ENCODE peak calls at places on chromosomes 6 and 20, in five cellular contexts. K is germinal center, Z is GM23248, O is EL, X is transverse colon. I is an unnamed sample.

GRCh38 chr6:5997420-5998093 is 9.2 kb downstream of the NRN1 start:
- DNase-seq in K (no peak), Z (peak; percentile 79), O (no peak), X (no peak), I (peak; percentile 53)

GRCh38 chr20:64047968-64048401 is 1.5 kb downstream of the SOX18 start:
- DNase-seq in K (no peak), Z (no peak), O (no peak), X (no peak), I (no peak)

GRCh38 chr20:8036771-8037170 is 17.2 kb upstream of the TMX4 start:
- DNase-seq in K (no peak), Z (no peak), O (no peak), X (no peak), I (no peak)

GRCh38 chr20:4195499-4195898 is 180.1 kb upstream of the RNF24 start:
- DNase-seq in K (no peak), Z (peak; percentile 52), O (peak; percentile 47), X (no peak), I (peak; percentile 28)

GRCh38 chr6:167892835-167893234 is 66.1 kb downstream of the AFDN start:
- DNase-seq in K (no peak), Z (no peak), O (no peak), X (no peak), I (no peak)

GRCh38 chr20:16619953-16620352 is 46.7 kb upstream of the KIF16B start:
- DNase-seq in K (no peak), Z (no peak), O (no peak), X (no peak), I (no peak)

GRCh38 chr6:155090166-155090565 is 95.1 kb downstream of the TIAM2 start:
- DNase-seq in K (no peak), Z (no peak), O (no peak), X (no peak), I (no peak)

GRCh38 chr6:128367437-128367836 is 153.0 kb downstream of the PTPRK start:
- DNase-seq in K (no peak), Z (no peak), O (no peak), X (no peak), I (no peak)

GRCh38 chr20:44701116-44701865 is 13.9 kb upstream of the CCN5 start:
- DNase-seq in K (no peak), Z (no peak), O (no peak), X (no peak), I (peak; percentile 46)

GRCh38 chr6:110476046-110476849 is at the start of gene SLC22A16:
- DNase-seq in K (peak; percentile 15), Z (peak; percentile 51), O (no peak), X (no peak), I (peak; percentile 39)

GRCh38 chr6:129345890-129346289 is 364.1 kb downstream of the ARHGAP18 start:
- DNase-seq in K (no peak), Z (peak; percentile 76), O (peak; percentile 77), X (no peak), I (no peak)

GRCh38 chr6:27591660-27592059 is 118.8 kb upstream of the ZNF184 start:
- DNase-seq in K (no peak), Z (peak; percentile 34), O (peak; percentile 72), X (no peak), I (no peak)

GRCh38 chr6:119297049-119297448 is 52.5 kb downstream of the MAN1A1 start:
- DNase-seq in K (no peak), Z (no peak), O (no peak), X (no peak), I (no peak)

GRCh38 chr6:1479095-1479494 is 89.7 kb downstream of the FOXF2 start:
- DNase-seq in K (no peak), Z (peak; percentile 90), O (peak; percentile 60), X (no peak), I (no peak)

I was measured in SK-N-DZ.